ENCODE peak calls at places on chromosome 12, in five cellular contexts. I is cardiac fibroblast, L is A549, C is HFF-Myc, S is BJ. U is an unnamed sample.

GRCh38 chr12:8156845-8157244 is at the start of gene ZNF705A:
- DNase-seq in C (peak), L (peak), S (peak), I (peak), U (peak)

GRCh38 chr12:19546611-19547162 is 107.4 kb downstream of the AEBP2 start:
- DNase-seq in S (peak), C (no peak), L (no peak), I (peak), U (no peak)

GRCh38 chr12:124633269-124633953 is 66.0 kb upstream of the NCOR2 start:
- DNase-seq in C (no peak), L (peak), S (no peak), I (peak), U (no peak)

GRCh38 chr12:4450551-4451112 is 5.0 kb upstream of the FGF6 start:
- DNase-seq in L (no peak), I (no peak), C (no peak), S (no peak), U (no peak)

GRCh38 chr12:107318804-107319535 is 225.6 kb upstream of the CRY1 start:
- DNase-seq in L (peak), I (peak), C (no peak), S (no peak), U (no peak)

GRCh38 chr12:4230526-4230925 is 43.0 kb upstream of the CCND2 start:
- DNase-seq in C (no peak), L (no peak), S (no peak), I (no peak), U (no peak)

GRCh38 chr12:188910-189621 is 24.9 kb downstream of the SLC6A12 start:
- DNase-seq in I (peak), L (peak), S (no peak), C (no peak), U (no peak)

GRCh38 chr12:100927825-100928224 is 133.2 kb downstream of the ANO4 start:
- DNase-seq in L (no peak), I (no peak), S (peak), C (peak), U (no peak)

GRCh38 chr12:58703911-58704310 is 216.4 kb downstream of the LRIG3 start:
- DNase-seq in L (no peak), C (peak), S (peak), I (peak), U (no peak)

GRCh38 chr12:12835378-12836145 is 22.4 kb downstream of the DDX47 start:
- DNase-seq in I (no peak), L (peak), C (no peak), S (no peak), U (no peak)

GRCh38 chr12:129535351-129535750 is 368.5 kb downstream of the TMEM132D start:
- DNase-seq in C (no peak), L (no peak), S (no peak), I (no peak), U (no peak)

GRCh38 chr12:122194804-122195203 is 8.7 kb upstream of the B3GNT4 start:
- DNase-seq in I (no peak), C (no peak), S (no peak), L (no peak), U (no peak)

GRCh38 chr12:123149828-123150272 is 1.0 kb downstream of the PITPNM2 start:
- DNase-seq in L (peak), S (no peak), I (no peak), C (no peak), U (no peak)

GRCh38 chr12:122870867-122871664 is 24.9 kb downstream of the VPS37B start:
- DNase-seq in S (no peak), I (peak), C (no peak), L (no peak), U (no peak)

GRCh38 chr12:52070243-52070925 is 606 bp downstream of the ATG101 start:
- DNase-seq in S (no peak), I (peak), C (no peak), L (no peak), U (no peak)

GRCh38 chr12:32780111-32780510 is 24.4 kb upstream of the YARS2 start:
- DNase-seq in L (no peak), C (no peak), S (no peak), I (peak), U (no peak)

GRCh38 chr12:101566318-101566717 is 28.5 kb upstream of the MYBPC1 start:
- DNase-seq in S (no peak), I (no peak), C (no peak), L (no peak), U (no peak)

GRCh38 chr12:131276501-131277185 is 322.9 kb downstream of the ADGRD1 start:
- DNase-seq in C (no peak), S (no peak), L (no peak), I (no peak), U (no peak)

GRCh38 chr12:5689773-5690172 is 255.3 kb downstream of the ANO2 start:
- DNase-seq in S (no peak), C (no peak), L (peak), I (no peak), U (no peak)

GRCh38 chr12:12696562-12697383 is 790 bp upstream of the GPR19 start:
- DNase-seq in L (peak), S (peak), I (peak), C (no peak), U (peak)

GRCh38 chr12:104557488-104558195 is 100.9 kb downstream of the CHST11 start:
- DNase-seq in L (no peak), I (no peak), S (no peak), C (no peak), U (no peak)

GRCh38 chr12:67916266-67916970 is 72.8 kb upstream of the IFNG-AS1 start:
- DNase-seq in L (no peak), S (no peak), C (no peak), I (no peak), U (no peak)

GRCh38 chr12:68425998-68426397 is 93.8 kb upstream of the MDM1 start:
- DNase-seq in L (no peak), I (peak), C (no peak), S (peak), U (no peak)

GRCh38 chr12:87529386-87529785 is 499.8 kb downstream of the C12orf50 start:
- DNase-seq in I (no peak), C (no peak), S (no peak), L (no peak), U (peak)

GRCh38 chr12:124904306-124905098 is 9.9 kb downstream of the UBC start:
- DNase-seq in L (peak), C (no peak), I (peak), S (peak), U (peak)

GRCh38 chr12:13377698-13378097 is 181.2 kb downstream of the EMP1 start:
- DNase-seq in C (no peak), L (no peak), I (no peak), S (no peak), U (no peak)

GRCh38 chr12:139585-139984 is 73.0 kb downstream of the IQSEC3 start:
- DNase-seq in I (peak), L (no peak), S (no peak), C (no peak), U (no peak)

GRCh38 chr12:107288414-107289125 is 195.2 kb upstream of the CRY1 start:
- DNase-seq in S (no peak), C (no peak), L (no peak), I (no peak), U (no peak)

GRCh38 chr12:63955831-63956685 is 111.6 kb downstream of the SRGAP1 start:
- DNase-seq in C (no peak), L (peak), I (peak), S (no peak), U (peak)

GRCh38 chr12:76462668-76463224 is 96.8 kb downstream of the OSBPL8 start:
- DNase-seq in L (no peak), I (no peak), S (no peak), C (no peak), U (no peak)

DNA sequence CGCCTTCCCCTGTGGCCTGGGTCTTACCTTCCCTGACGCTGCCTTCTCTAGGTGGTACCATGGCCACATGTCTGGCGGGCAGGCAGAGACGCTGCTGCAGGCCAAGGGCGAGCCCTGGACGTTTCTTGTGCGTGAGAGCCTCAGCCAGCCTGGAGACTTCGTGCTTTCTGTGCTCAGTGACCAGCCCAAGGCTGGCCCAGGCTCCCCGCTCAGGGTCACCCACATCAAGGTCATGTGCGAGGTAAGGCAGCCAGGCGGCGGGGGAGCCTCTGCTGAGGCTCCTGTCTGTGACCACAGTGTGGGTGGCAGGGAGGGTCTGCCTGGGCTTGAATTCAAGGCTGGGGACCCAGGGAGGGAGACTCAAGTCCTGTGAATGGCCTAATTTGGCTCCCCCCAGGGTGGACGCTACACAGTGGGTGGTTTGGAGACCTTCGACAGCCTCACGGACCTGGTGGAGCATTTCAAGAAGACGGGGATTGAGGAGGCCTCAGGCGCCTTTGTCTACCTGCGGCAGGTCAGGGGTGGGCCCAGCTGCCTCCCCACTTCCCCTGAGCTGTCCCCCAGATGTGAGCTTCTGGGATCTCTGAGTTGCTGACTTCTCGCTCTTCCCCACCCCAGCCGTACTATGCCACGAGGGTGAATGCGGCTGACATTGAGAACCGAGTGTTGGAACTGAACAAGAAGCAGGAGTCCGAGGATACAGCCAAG is 3.8 kb downstream of the PTPN6 start:
- DNase-seq in I (no peak), L (no peak), C (no peak), S (no peak), U (no peak)
- H3K4me3 ChIP-seq in I (no peak), L (no peak), C (no peak), S (no peak), U (no peak)

DNA sequence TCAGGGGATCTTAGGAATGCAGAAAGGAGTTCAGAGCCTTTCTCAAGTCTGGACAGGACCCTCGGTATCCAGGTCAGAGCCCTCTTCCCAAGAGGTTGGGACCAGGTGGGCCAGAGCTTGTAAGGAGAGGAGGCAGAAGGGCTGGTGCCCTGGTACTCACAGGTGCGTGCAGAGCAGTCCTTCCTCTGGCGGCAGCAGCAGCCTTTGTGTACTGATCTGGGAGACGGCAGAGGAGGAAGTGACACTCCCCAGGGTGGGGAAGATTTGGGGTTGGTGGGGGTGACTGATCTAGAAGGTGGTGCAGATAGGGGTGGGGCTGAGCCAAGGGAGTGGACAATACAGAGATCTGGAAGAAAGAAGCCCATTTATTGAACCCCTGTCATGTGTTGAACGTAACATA is at the start of gene ITGB7:
- DNase-seq in C (no peak), S (no peak), L (no peak), I (no peak), U (no peak)
- H3K4me3 ChIP-seq in C (no peak), S (no peak), L (no peak), I (no peak), U (no peak)

DNA sequence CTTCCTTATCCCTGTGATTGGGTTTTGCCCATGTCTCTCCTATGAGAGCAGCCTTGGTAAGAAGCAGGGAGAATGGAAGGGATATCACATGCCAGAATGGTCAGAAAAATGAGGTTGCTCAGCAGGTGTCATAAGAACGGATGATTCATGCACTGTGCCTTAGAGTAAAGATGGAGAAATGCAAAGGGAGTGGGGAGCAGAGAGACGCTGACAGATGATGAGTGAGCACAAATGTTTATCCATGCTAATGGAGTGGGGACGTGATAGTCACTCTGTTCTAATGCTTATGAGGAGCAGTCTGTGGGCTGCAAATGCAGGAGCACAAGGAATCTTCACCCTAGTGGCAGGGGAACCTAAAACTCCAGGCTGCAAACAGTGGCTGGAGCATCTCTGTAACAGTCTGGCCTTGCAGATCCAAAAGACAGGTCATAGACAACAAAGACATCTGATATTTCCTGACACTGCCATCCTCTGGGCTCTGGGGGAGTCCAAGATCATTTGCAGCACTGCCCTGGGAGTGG is 243.2 kb downstream of the CACNA1C start:
- DNase-seq in C (no peak), I (no peak), L (peak), S (peak), U (peak)
- H3K4me3 ChIP-seq in C (no peak), I (no peak), L (no peak), S (no peak), U (no peak)

GRCh38 chr12:9759680-9760592 is 765 bp downstream of the CD69 start:
- DNase-seq in C (no peak), I (no peak), L (no peak), S (no peak), U (no peak)
- H3K4me3 ChIP-seq in C (no peak), I (no peak), L (no peak), S (no peak), U (no peak)